ENCODE peak calls at places on chromosome 4, in four cellular contexts. E is HepG2, M is left lung, G is endothelial cell of umbilical vein. N is an unnamed sample. For H3K36me3 and H3K27me3, the result is how much of the 10 kb centered on the place peaks cover.

GRCh38 chr4:24930136-24930535 is 17.3 kb upstream of the CCDC149 start:
- DNase-seq in G (no peak), M (no peak), E (no peak), N (peak)

GRCh38 chr4:86942185-86942666 is 7.4 kb downstream of the AFF1 start:
- DNase-seq in E (peak), M (no peak), G (peak), N (no peak)

GRCh38 chr4:3868841-3869572 is 102.8 kb downstream of the ADRA2C start:
- DNase-seq in M (peak), G (no peak), E (no peak), N (no peak)

GRCh38 chr4:161822174-161822573 is 341.6 kb downstream of the FSTL5 start:
- DNase-seq in G (no peak), E (no peak), M (no peak), N (no peak)

GRCh38 chr4:24973471-24974251 is 57.1 kb downstream of the LGI2 start:
- DNase-seq in G (no peak), E (peak), M (peak), N (peak)

GRCh38 chr4:79164961-79165610 is 160.8 kb downstream of the NAA11 start:
- DNase-seq in E (no peak), M (no peak), G (no peak), N (no peak)

GRCh38 chr4:96164814-96165351 is 325.0 kb downstream of the PDHA2 start:
- DNase-seq in G (no peak), E (no peak), M (no peak), N (peak)

GRCh38 chr4:182738283-182739047 is 178.7 kb downstream of the DCTD start:
- DNase-seq in G (no peak), E (no peak), M (no peak), N (peak)

GRCh38 chr4:91488946-91489345 is 814.8 kb upstream of the GRID2 start:
- DNase-seq in M (no peak), E (no peak), G (no peak), N (no peak)

GRCh38 chr4:11954093-11954492 is 525.4 kb upstream of the HS3ST1 start:
- DNase-seq in G (peak), M (no peak), E (no peak), N (peak)

GRCh38 chr4:184838249-184839074 is 12.7 kb upstream of the ACSL1 start:
- DNase-seq in M (no peak), E (peak), G (no peak), N (peak)

GRCh38 chr4:168832746-168833575 is 177.1 kb downstream of the CBR4 start:
- DNase-seq in E (no peak), G (peak), M (peak), N (peak)

GRCh38 chr4:153181293-153182080 is 22.8 kb upstream of the TRIM2 start:
- DNase-seq in M (no peak), G (no peak), E (no peak), N (peak)

GRCh38 chr4:184448828-184449227 is 25.5 kb downstream of the IRF2 start:
- DNase-seq in M (no peak), E (no peak), G (peak), N (peak)

GRCh38 chr4:2638730-2639129 is 102.3 kb downstream of the FAM193A start:
- DNase-seq in M (no peak), G (no peak), E (no peak), N (no peak)

GRCh38 chr4:2630556-2631273 is 94.3 kb downstream of the FAM193A start:
- DNase-seq in E (no peak), G (no peak), M (no peak), N (no peak)

GRCh38 chr4:2637956-2638552 is 101.6 kb downstream of the FAM193A start:
- DNase-seq in E (no peak), M (no peak), G (no peak), N (no peak)

GRCh38 chr4:2634014-2634413 is 97.6 kb downstream of the FAM193A start:
- DNase-seq in G (no peak), E (no peak), M (no peak), N (no peak)

DNA sequence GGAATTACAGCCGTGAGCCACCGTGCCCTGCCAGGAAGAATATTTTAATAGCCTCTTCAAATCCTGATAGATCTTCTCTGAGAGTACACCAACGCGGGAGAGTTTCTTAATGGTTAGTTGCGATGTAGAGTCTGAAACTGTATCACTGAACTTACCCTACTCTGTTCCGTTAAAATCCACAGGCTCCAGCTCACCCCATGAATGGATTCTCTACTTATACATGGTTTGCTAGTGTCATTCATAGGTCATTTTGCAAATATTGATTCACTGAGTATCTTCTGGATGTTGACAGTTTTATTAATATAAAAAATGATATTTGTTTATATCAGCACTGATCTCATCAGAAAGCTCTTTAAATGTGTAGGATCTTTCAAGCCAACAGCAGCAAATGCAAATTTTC is 99.9 kb downstream of the FAM193A start:
- DNase-seq in G (no peak), M (no peak), E (no peak), N (no peak)
- H3K36me3 ChIP-seq in G (under half), M (under half), E (under half), N (under half)

GRCh38 chr4:99841143-99841542 is 24.5 kb downstream of the DAPP1 start:
- DNase-seq in E (no peak), M (no peak), G (no peak), N (no peak)
- H3K27me3 ChIP-seq in E (under half), M (under half), G (under half), N (under half)

GRCh38 chr4:6595897-6596537 is 21.0 kb downstream of the MAN2B2 start:
- DNase-seq in M (no peak), E (no peak), G (no peak), N (no peak)
- H3K36me3 ChIP-seq in M (under half), E (under half), G (under half), N (under half)

GRCh38 chr4:93157984-93158383 is 670.6 kb upstream of the ATOH1 start:
- DNase-seq in M (no peak), E (no peak), G (no peak), N (no peak)
- H3K27me3 ChIP-seq in M (under half), E (under half), G (under half), N (under half)

GRCh38 chr4:1964971-1965370 is 43.8 kb downstream of the NELFA start:
- DNase-seq in M (no peak), G (no peak), E (no peak), N (no peak)
- H3K36me3 ChIP-seq in M (under half), G (under half), E (under half), N (under half)

GRCh38 chr4:5043579-5043978 is 7.7 kb upstream of the STK32B start:
- DNase-seq in G (no peak), E (no peak), M (no peak), N (no peak)

GRCh38 chr4:5045099-5045498 is 6.2 kb upstream of the STK32B start:
- DNase-seq in G (peak), E (no peak), M (no peak), N (no peak)

GRCh38 chr4:5040839-5041238 is 10.4 kb upstream of the STK32B start:
- DNase-seq in M (no peak), E (no peak), G (no peak), N (no peak)

GRCh38 chr4:5041609-5042234 is 9.6 kb upstream of the STK32B start:
- DNase-seq in M (no peak), E (no peak), G (no peak), N (no peak)

GRCh38 chr4:5044341-5044740 is 6.9 kb upstream of the STK32B start:
- DNase-seq in E (no peak), G (no peak), M (no peak), N (no peak)
- H3K27me3 ChIP-seq in E (under half), G (under half), M (under half), N (under half)